ENCODE peak calls at places on chromosome 18, in six cellular contexts. One of them, this sample, is unnamed.

GRCh38 chr18:75923169-75923568 is 495.7 kb upstream of the SMIM21 start:
- DNase-seq in GM23248: peak; percentile 66
- DNase-seq in right cardiac atrium: peak; percentile 77
- DNase-seq in H9: no peak
- DNase-seq in lung: peak; percentile 79
- DNase-seq in DND-41: no peak
- DNase-seq in this sample: no peak

GRCh38 chr18:42640160-42640559 is 475.3 kb downstream of the RIT2 start:
- DNase-seq in GM23248: no peak
- DNase-seq in right cardiac atrium: no peak
- DNase-seq in lung: no peak
- DNase-seq in H9: no peak
- DNase-seq in DND-41: no peak
- DNase-seq in this sample: no peak

GRCh38 chr18:45173799-45174519 is 441.3 kb upstream of the SLC14A2 start:
- DNase-seq in right cardiac atrium: no peak
- DNase-seq in GM23248: no peak
- DNase-seq in lung: no peak
- DNase-seq in H9: no peak
- DNase-seq in DND-41: no peak
- DNase-seq in this sample: no peak

GRCh38 chr18:13436596-13436995 is 218.0 kb downstream of the LDLRAD4 start:
- DNase-seq in GM23248: no peak
- DNase-seq in lung: no peak
- DNase-seq in DND-41: peak; percentile 77
- DNase-seq in right cardiac atrium: no peak
- DNase-seq in H9: no peak
- DNase-seq in this sample: peak; percentile 53

GRCh38 chr18:58893388-58894099 is 28.9 kb downstream of the ZNF532 start:
- DNase-seq in H9: no peak
- DNase-seq in right cardiac atrium: no peak
- DNase-seq in lung: no peak
- DNase-seq in DND-41: no peak
- DNase-seq in GM23248: peak; percentile 41
- DNase-seq in this sample: no peak

GRCh38 chr18:51405683-51406477 is 208.4 kb upstream of the MEX3C start:
- DNase-seq in DND-41: no peak
- DNase-seq in lung: no peak
- DNase-seq in H9: no peak
- DNase-seq in right cardiac atrium: no peak
- DNase-seq in GM23248: no peak
- DNase-seq in this sample: no peak

GRCh38 chr18:10304853-10305252 is 149.6 kb upstream of the APCDD1 start:
- DNase-seq in DND-41: no peak
- DNase-seq in H9: no peak
- DNase-seq in right cardiac atrium: peak; percentile 66
- DNase-seq in lung: no peak
- DNase-seq in GM23248: peak; percentile 92
- DNase-seq in this sample: no peak

GRCh38 chr18:32287249-32287648 is 97.4 kb downstream of the MEP1B start:
- DNase-seq in H9: no peak
- DNase-seq in DND-41: no peak
- DNase-seq in lung: no peak
- DNase-seq in right cardiac atrium: peak; percentile 40
- DNase-seq in GM23248: no peak
- DNase-seq in this sample: no peak

GRCh38 chr18:66640431-66640830 is 36.5 kb upstream of the CDH19 start:
- DNase-seq in H9: no peak
- DNase-seq in lung: no peak
- DNase-seq in right cardiac atrium: peak; percentile 63
- DNase-seq in DND-41: no peak
- DNase-seq in GM23248: no peak
- DNase-seq in this sample: no peak

GRCh38 chr18:22176622-22177495 is 7.5 kb downstream of the GATA6 start:
- DNase-seq in H9: peak; percentile 48
- DNase-seq in right cardiac atrium: peak; percentile 54
- DNase-seq in GM23248: peak; percentile 40
- DNase-seq in DND-41: no peak
- DNase-seq in lung: no peak
- DNase-seq in this sample: no peak

GRCh38 chr18:5759169-5759568 is 136.2 kb downstream of the TMEM200C start:
- DNase-seq in DND-41: no peak
- DNase-seq in H9: peak; percentile 46
- DNase-seq in GM23248: no peak
- DNase-seq in right cardiac atrium: no peak
- DNase-seq in lung: no peak
- DNase-seq in this sample: no peak

GRCh38 chr18:35002120-35002519 is 39.1 kb upstream of the MAPRE2 start:
- DNase-seq in DND-41: no peak
- DNase-seq in H9: no peak
- DNase-seq in GM23248: no peak
- DNase-seq in lung: no peak
- DNase-seq in right cardiac atrium: no peak
- DNase-seq in this sample: no peak

GRCh38 chr18:37452697-37453385 is 112.8 kb downstream of the CELF4 start:
- DNase-seq in GM23248: peak; percentile 57
- DNase-seq in H9: no peak
- DNase-seq in DND-41: no peak
- DNase-seq in right cardiac atrium: no peak
- DNase-seq in lung: peak; percentile 30
- DNase-seq in this sample: no peak

GRCh38 chr18:32867330-32867729 is 94.5 kb upstream of the KLHL14 start:
- DNase-seq in lung: no peak
- DNase-seq in DND-41: no peak
- DNase-seq in right cardiac atrium: no peak
- DNase-seq in GM23248: no peak
- DNase-seq in H9: no peak
- DNase-seq in this sample: no peak

GRCh38 chr18:24400587-24400986 is 3.0 kb upstream of the OSBPL1A start:
- DNase-seq in GM23248: no peak
- DNase-seq in lung: no peak
- DNase-seq in right cardiac atrium: no peak
- DNase-seq in DND-41: no peak
- DNase-seq in H9: no peak
- DNase-seq in this sample: no peak

GRCh38 chr18:23138470-23138869 is 3.2 kb downstream of the CABLES1 start:
- DNase-seq in H9: no peak
- DNase-seq in lung: peak; percentile 80
- DNase-seq in GM23248: no peak
- DNase-seq in right cardiac atrium: no peak
- DNase-seq in DND-41: no peak
- DNase-seq in this sample: no peak

GRCh38 chr18:2223394-2223793 is 347.9 kb downstream of the METTL4 start:
- DNase-seq in H9: no peak
- DNase-seq in right cardiac atrium: no peak
- DNase-seq in DND-41: no peak
- DNase-seq in lung: no peak
- DNase-seq in GM23248: peak; percentile 24
- DNase-seq in this sample: no peak

GRCh38 chr18:51721388-51721787 is 523.9 kb upstream of the MEX3C start:
- DNase-seq in lung: no peak
- DNase-seq in DND-41: no peak
- DNase-seq in right cardiac atrium: no peak
- DNase-seq in GM23248: no peak
- DNase-seq in H9: no peak
- DNase-seq in this sample: no peak

DNA sequence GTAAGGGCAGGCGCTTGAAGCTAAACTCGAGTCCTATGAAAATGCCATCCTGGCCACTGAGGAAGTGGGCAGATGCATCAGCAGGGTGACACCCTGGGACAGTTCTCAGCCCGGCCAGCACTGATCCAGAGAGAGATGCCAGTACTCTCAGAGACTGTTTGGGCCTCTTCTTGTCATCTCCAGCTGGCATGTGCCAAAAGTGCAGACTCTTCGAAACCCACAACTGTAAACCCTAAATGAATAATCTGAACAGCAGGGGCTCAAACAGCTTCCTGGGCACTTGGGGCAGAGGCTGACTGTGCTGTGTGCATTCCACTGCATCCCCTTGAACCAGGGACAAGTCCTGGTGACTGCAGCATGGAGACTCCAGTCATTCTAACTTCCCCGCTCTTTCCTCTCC is 204.2 kb upstream of the SMAD2 start:
- DNase-seq in lung: no peak
- DNase-seq in GM23248: no peak
- DNase-seq in right cardiac atrium: no peak
- DNase-seq in H9: no peak
- DNase-seq in DND-41: no peak
- DNase-seq in this sample: no peak
- H3K27ac ChIP-seq in lung: no peak overlapping the region
- H3K27ac ChIP-seq in GM23248: no peak overlapping the region
- H3K27ac ChIP-seq in right cardiac atrium: no peak overlapping the region
- H3K27ac ChIP-seq in H9: no peak overlapping the region
- H3K27ac ChIP-seq in DND-41: no peak overlapping the region
- H3K27ac ChIP-seq in this sample: no peak overlapping the region

DNA sequence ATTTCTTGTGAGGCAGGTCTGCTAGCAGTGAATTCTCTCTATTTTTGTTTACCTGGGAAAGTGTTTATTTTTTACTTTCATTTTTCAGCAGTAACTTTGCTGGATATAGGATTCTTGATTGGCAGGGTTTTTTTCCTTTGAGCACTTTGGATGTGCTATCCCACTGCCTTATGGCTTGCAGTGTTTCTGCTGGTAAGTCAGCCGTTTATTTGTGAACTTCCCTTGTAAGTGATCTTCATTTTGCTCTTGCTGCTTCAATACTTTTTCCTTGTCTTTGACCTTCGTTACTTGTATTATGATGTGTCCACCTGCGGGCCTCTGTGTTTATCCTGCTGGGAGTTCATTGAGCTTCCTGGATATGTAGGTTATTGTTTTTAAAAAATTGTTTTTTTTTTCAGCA is 54.7 kb downstream of the SLC66A2 start:
- DNase-seq in lung: no peak
- DNase-seq in H9: no peak
- DNase-seq in GM23248: peak; percentile 22
- DNase-seq in DND-41: no peak
- DNase-seq in right cardiac atrium: no peak
- DNase-seq in this sample: no peak
- H3K9me3 ChIP-seq in lung: peaks cover 10% of the 10 kb centered on the region
- H3K9me3 ChIP-seq in H9: peaks cover 51% of the 10 kb centered on the region
- H3K9me3 ChIP-seq in GM23248: peaks cover 2% of the 10 kb centered on the region
- H3K9me3 ChIP-seq in DND-41: peaks cover 50% of the 10 kb centered on the region
- H3K9me3 ChIP-seq in right cardiac atrium: no peaks in the 10 kb centered on the region
- H3K9me3 ChIP-seq in this sample: peaks cover 40% of the 10 kb centered on the region

GRCh38 chr18:31100598-31101147 is 1.5 kb downstream of the DSC2 start:
- DNase-seq in right cardiac atrium: peak; percentile 17
- DNase-seq in GM23248: no peak
- DNase-seq in H9: peak; percentile 84
- DNase-seq in lung: no peak
- DNase-seq in DND-41: no peak
- DNase-seq in this sample: no peak
- H3K4me1 ChIP-seq in right cardiac atrium: peaks cover 2% of the 10 kb centered on the region
- H3K4me1 ChIP-seq in GM23248: no peaks in the 10 kb centered on the region
- H3K4me1 ChIP-seq in H9: peaks cover 3% of the 10 kb centered on the region
- H3K4me1 ChIP-seq in lung: no peaks in the 10 kb centered on the region
- H3K4me1 ChIP-seq in DND-41: no peaks in the 10 kb centered on the region
- H3K4me1 ChIP-seq in this sample: no peaks in the 10 kb centered on the region

GRCh38 chr18:3255611-3256165 is 6.2 kb upstream of the MYL12B start:
- DNase-seq in right cardiac atrium: no peak
- DNase-seq in lung: no peak
- DNase-seq in H9: no peak
- DNase-seq in GM23248: no peak
- DNase-seq in DND-41: no peak
- DNase-seq in this sample: no peak
- H3K27ac ChIP-seq in right cardiac atrium: peak overlapping the region; percentile 75
- H3K27ac ChIP-seq in lung: no peak overlapping the region
- H3K27ac ChIP-seq in H9: no peak overlapping the region
- H3K27ac ChIP-seq in GM23248: peak overlapping the region; percentile 27
- H3K27ac ChIP-seq in DND-41: no peak overlapping the region
- H3K27ac ChIP-seq in this sample: peak overlapping the region; percentile 60

DNA sequence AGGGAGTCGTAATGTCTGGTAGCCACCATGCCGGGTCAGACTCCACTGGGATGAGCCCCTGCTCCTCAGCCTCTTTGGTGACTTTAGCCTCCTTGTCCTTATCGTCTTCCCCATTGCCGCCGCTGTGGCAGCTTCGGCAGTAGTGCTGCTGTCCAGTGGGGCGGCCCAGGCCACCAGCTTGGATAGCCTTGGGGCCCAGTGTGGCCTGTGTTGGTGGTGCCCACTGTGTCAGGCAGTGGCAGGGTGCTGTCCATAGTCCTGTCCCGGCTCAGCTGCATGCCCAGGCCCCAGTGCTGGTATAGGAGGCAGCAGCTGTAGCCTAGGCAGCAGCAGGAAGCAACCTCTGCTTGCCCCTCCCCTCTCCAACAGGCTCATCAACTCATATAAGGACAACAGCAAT is 197.1 kb upstream of the RAB12 start:
- DNase-seq in DND-41: no peak
- DNase-seq in right cardiac atrium: no peak
- DNase-seq in H9: no peak
- DNase-seq in GM23248: no peak
- DNase-seq in lung: no peak
- DNase-seq in this sample: no peak
- H3K9me3 ChIP-seq in DND-41: peaks cover 2% of the 10 kb centered on the region
- H3K9me3 ChIP-seq in right cardiac atrium: peaks cover 2% of the 10 kb centered on the region
- H3K9me3 ChIP-seq in H9: peaks cover 5% of the 10 kb centered on the region
- H3K9me3 ChIP-seq in GM23248: no peaks in the 10 kb centered on the region
- H3K9me3 ChIP-seq in lung: peaks cover 15% of the 10 kb centered on the region
- H3K9me3 ChIP-seq in this sample: peaks cover 8% of the 10 kb centered on the region

This sample was measured in CD4-positive, CD25-positive, alpha-beta regulatory T cell.